ENCODE peak calls at places on chromosomes 12 and 14, in seven cellular contexts. D is type B pancreatic cell, U is ELF-1, Z is T-helper 9 cell, Y is SK-N-MC, M is NCI-H1436, H is HT1080. S is an unnamed sample.

GRCh38 chr14:101715209-101716076 is 46.1 kb upstream of the PPP2R5C start:
- DNase-seq in D (no peak), U (no peak), Z (no peak), Y (no peak), M (no peak), H (no peak), S (no peak)

GRCh38 chr12:70664463-70664862 is 27.2 kb upstream of the PTPRB start:
- DNase-seq in D (no peak), U (peak), Z (no peak), Y (no peak), M (peak), H (no peak), S (peak)

GRCh38 chr14:77547512-77547911 is 48.9 kb upstream of the ISM2 start:
- DNase-seq in D (no peak), U (no peak), Z (no peak), Y (no peak), M (no peak), H (no peak), S (no peak)

GRCh38 chr14:21231020-21231652 is 38.1 kb downstream of the HNRNPC start:
- DNase-seq in D (no peak), U (no peak), Z (no peak), Y (no peak), M (no peak), H (no peak), S (no peak)

GRCh38 chr12:121537814-121538698 is 42.8 kb downstream of the KDM2B start:
- DNase-seq in D (no peak), U (no peak), Z (no peak), Y (no peak), M (no peak), H (no peak), S (no peak)

GRCh38 chr12:69266045-69266635 is 26.8 kb downstream of the CPSF6 start:
- DNase-seq in D (no peak), U (no peak), Z (no peak), Y (no peak), M (no peak), H (peak), S (no peak)

GRCh38 chr12:12724421-12725085 is 7.4 kb downstream of the CDKN1B start:
- DNase-seq in D (no peak), U (no peak), Z (no peak), Y (no peak), M (no peak), H (no peak), S (no peak)

GRCh38 chr14:40981247-40981646 is 625.4 kb upstream of the LRFN5 start:
- DNase-seq in D (no peak), U (no peak), Z (no peak), Y (no peak), M (no peak), H (peak), S (no peak)

GRCh38 chr12:2613674-2614073 is 181.1 kb upstream of the FKBP4 start:
- DNase-seq in D (no peak), U (no peak), Z (no peak), Y (no peak), M (no peak), H (peak), S (no peak)

GRCh38 chr12:50986961-50987737 is 34.8 kb downstream of the HIGD1C start:
- DNase-seq in D (no peak), U (peak), Z (no peak), Y (peak), M (no peak), H (peak), S (no peak)

GRCh38 chr14:68463705-68464104 is 329.2 kb downstream of the ZFP36L1 start:
- DNase-seq in D (no peak), U (no peak), Z (no peak), Y (no peak), M (no peak), H (peak), S (no peak)

GRCh38 chr12:116458492-116458891 is 100.7 kb upstream of the MAP1LC3B2 start:
- DNase-seq in D (no peak), U (peak), Z (no peak), Y (no peak), M (no peak), H (no peak), S (no peak)

GRCh38 chr12:123356159-123356670 is 8.4 kb downstream of the SBNO1 start:
- DNase-seq in D (no peak), U (no peak), Z (no peak), Y (no peak), M (no peak), H (no peak), S (no peak)

GRCh38 chr12:63802012-63802608 is 22.4 kb downstream of the RXYLT1 start:
- DNase-seq in D (no peak), U (no peak), Z (no peak), Y (no peak), M (peak), H (peak), S (peak)

GRCh38 chr14:103688906-103689902 is 26.0 kb downstream of the XRCC3 start:
- DNase-seq in D (no peak), U (peak), Z (no peak), Y (no peak), M (no peak), H (no peak), S (no peak)